ENCODE peak calls at places on chromosomes 13 and 19, in ten cellular contexts. One of them, this sample, is unnamed. For H3K4me1, the result is how much of the 10 kb centered on the place peaks cover.

GRCh38 chr13:36282818-36283432 is 14.7 kb downstream of the CCDC169 start:
- DNase-seq in H9: no peak
- DNase-seq in PC-3: peak
- DNase-seq in OCI-LY7: peak
- DNase-seq in IMR-90: peak
- DNase-seq in fibroblast of lung: peak
- DNase-seq in neural progenitor cell: peak
- DNase-seq in neuronal stem cell: peak
- DNase-seq in GM23338: peak
- DNase-seq in endothelial cell of umbilical vein: peak
- DNase-seq in this sample: peak

GRCh38 chr19:35557539-35558399 is 5.7 kb downstream of the ATP4A start:
- DNase-seq in fibroblast of lung: peak
- DNase-seq in OCI-LY7: peak
- DNase-seq in H9: peak
- DNase-seq in IMR-90: peak
- DNase-seq in PC-3: no peak
- DNase-seq in neuronal stem cell: peak
- DNase-seq in GM23338: peak
- DNase-seq in endothelial cell of umbilical vein: peak
- DNase-seq in neural progenitor cell: peak
- DNase-seq in this sample: peak

GRCh38 chr13:30388401-30389283 is 33.7 kb upstream of the UBE2L5 start:
- DNase-seq in GM23338: peak
- DNase-seq in neural progenitor cell: peak
- DNase-seq in OCI-LY7: no peak
- DNase-seq in fibroblast of lung: no peak
- DNase-seq in H9: no peak
- DNase-seq in endothelial cell of umbilical vein: peak
- DNase-seq in neuronal stem cell: no peak
- DNase-seq in PC-3: peak
- DNase-seq in IMR-90: peak
- DNase-seq in this sample: no peak

GRCh38 chr19:2037676-2038255 is 13.3 kb downstream of the MKNK2 start:
- DNase-seq in neuronal stem cell: no peak
- DNase-seq in endothelial cell of umbilical vein: no peak
- DNase-seq in H9: no peak
- DNase-seq in IMR-90: no peak
- DNase-seq in PC-3: no peak
- DNase-seq in GM23338: no peak
- DNase-seq in OCI-LY7: no peak
- DNase-seq in neural progenitor cell: no peak
- DNase-seq in fibroblast of lung: no peak
- DNase-seq in this sample: peak

GRCh38 chr13:28582225-28582891 is 76.6 kb upstream of the POMP start:
- DNase-seq in OCI-LY7: no peak
- DNase-seq in endothelial cell of umbilical vein: peak
- DNase-seq in PC-3: no peak
- DNase-seq in GM23338: no peak
- DNase-seq in IMR-90: peak
- DNase-seq in fibroblast of lung: no peak
- DNase-seq in H9: no peak
- DNase-seq in neuronal stem cell: no peak
- DNase-seq in neural progenitor cell: no peak
- DNase-seq in this sample: no peak

GRCh38 chr19:2235396-2236284 is 489 bp downstream of the PLEKHJ1 start:
- DNase-seq in PC-3: no peak
- DNase-seq in neuronal stem cell: no peak
- DNase-seq in neural progenitor cell: peak
- DNase-seq in OCI-LY7: peak
- DNase-seq in endothelial cell of umbilical vein: no peak
- DNase-seq in GM23338: peak
- DNase-seq in IMR-90: no peak
- DNase-seq in fibroblast of lung: no peak
- DNase-seq in H9: no peak
- DNase-seq in this sample: peak

GRCh38 chr13:50229935-50230334 is 214.7 kb downstream of the KCNRG start:
- DNase-seq in PC-3: no peak
- DNase-seq in OCI-LY7: no peak
- DNase-seq in endothelial cell of umbilical vein: no peak
- DNase-seq in GM23338: no peak
- DNase-seq in neuronal stem cell: no peak
- DNase-seq in IMR-90: no peak
- DNase-seq in neural progenitor cell: no peak
- DNase-seq in fibroblast of lung: no peak
- DNase-seq in H9: no peak
- DNase-seq in this sample: no peak

GRCh38 chr19:17555480-17555928 is at the start of gene COLGALT1:
- DNase-seq in neuronal stem cell: peak
- DNase-seq in neural progenitor cell: peak
- DNase-seq in fibroblast of lung: peak
- DNase-seq in GM23338: peak
- DNase-seq in endothelial cell of umbilical vein: peak
- DNase-seq in IMR-90: peak
- DNase-seq in OCI-LY7: peak
- DNase-seq in PC-3: peak
- DNase-seq in H9: peak
- DNase-seq in this sample: peak

DNA sequence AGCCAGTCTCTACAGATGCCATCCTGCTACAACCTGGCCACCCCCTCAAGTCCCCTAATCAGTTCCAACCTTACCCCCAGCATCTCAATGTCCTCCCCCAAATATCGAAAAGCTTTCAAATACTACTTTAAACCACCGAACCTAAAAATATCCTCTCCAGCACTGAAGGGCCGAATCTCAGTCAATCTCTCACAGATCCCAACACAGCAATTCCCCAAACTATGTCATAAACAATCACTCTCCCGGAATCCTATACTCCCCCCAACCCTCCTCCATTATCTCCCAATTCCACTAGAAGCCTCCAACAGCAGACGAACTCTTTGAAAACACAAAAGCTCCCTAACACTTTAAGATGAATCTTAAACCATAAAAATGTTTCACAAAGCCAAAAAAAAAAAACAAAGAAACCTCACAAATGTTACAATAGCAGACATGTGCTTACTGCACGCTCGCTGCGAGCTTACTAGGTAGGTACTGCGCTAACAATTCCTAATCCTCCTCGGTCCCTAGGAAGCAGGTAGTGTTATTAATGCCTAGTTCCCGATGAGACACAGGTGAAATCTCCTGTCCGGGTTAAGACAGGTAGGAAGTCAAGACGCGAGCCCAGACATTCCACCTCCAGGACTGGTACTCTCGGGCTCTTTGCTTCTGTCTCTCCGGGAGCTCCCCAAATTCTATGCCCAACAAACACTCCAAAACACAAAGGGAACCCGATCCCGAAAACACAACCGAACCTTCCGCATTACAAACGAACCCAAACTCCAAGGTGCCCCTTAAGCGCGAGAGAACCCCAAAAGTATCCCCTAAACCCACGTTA is 14.2 kb downstream of the FBXO46 start:
- DNase-seq in H9: no peak
- DNase-seq in neural progenitor cell: peak
- DNase-seq in fibroblast of lung: no peak
- DNase-seq in neuronal stem cell: no peak
- DNase-seq in endothelial cell of umbilical vein: peak
- DNase-seq in IMR-90: no peak
- DNase-seq in PC-3: peak
- DNase-seq in OCI-LY7: peak
- DNase-seq in GM23338: peak
- DNase-seq in this sample: peak
- H2AFZ ChIP-seq in H9: no peak
- H2AFZ ChIP-seq in neural progenitor cell: peak
- H2AFZ ChIP-seq in fibroblast of lung: peak
- H2AFZ ChIP-seq in neuronal stem cell: peak
- H2AFZ ChIP-seq in endothelial cell of umbilical vein: peak
- H2AFZ ChIP-seq in IMR-90: peak
- H2AFZ ChIP-seq in PC-3: peak
- H2AFZ ChIP-seq in OCI-LY7: peak
- H2AFZ ChIP-seq in GM23338: no peak
- H2AFZ ChIP-seq in this sample: peak

GRCh38 chr13:75405976-75406703 is 75.8 kb downstream of the TBC1D4 start:
- DNase-seq in PC-3: no peak
- DNase-seq in neuronal stem cell: peak
- DNase-seq in endothelial cell of umbilical vein: no peak
- DNase-seq in GM23338: no peak
- DNase-seq in OCI-LY7: no peak
- DNase-seq in H9: no peak
- DNase-seq in fibroblast of lung: no peak
- DNase-seq in IMR-90: no peak
- DNase-seq in neural progenitor cell: peak
- DNase-seq in this sample: no peak

GRCh38 chr13:75407473-75407872 is 74.5 kb downstream of the TBC1D4 start:
- DNase-seq in H9: no peak
- DNase-seq in OCI-LY7: no peak
- DNase-seq in neural progenitor cell: no peak
- DNase-seq in neuronal stem cell: no peak
- DNase-seq in fibroblast of lung: no peak
- DNase-seq in GM23338: no peak
- DNase-seq in PC-3: no peak
- DNase-seq in endothelial cell of umbilical vein: no peak
- DNase-seq in IMR-90: no peak
- DNase-seq in this sample: no peak

GRCh38 chr13:75407998-75408397 is 74.0 kb downstream of the TBC1D4 start:
- DNase-seq in OCI-LY7: no peak
- DNase-seq in H9: no peak
- DNase-seq in PC-3: no peak
- DNase-seq in fibroblast of lung: no peak
- DNase-seq in GM23338: no peak
- DNase-seq in endothelial cell of umbilical vein: no peak
- DNase-seq in neuronal stem cell: no peak
- DNase-seq in IMR-90: no peak
- DNase-seq in neural progenitor cell: no peak
- DNase-seq in this sample: no peak

GRCh38 chr13:75402787-75403186 is 79.2 kb downstream of the TBC1D4 start:
- DNase-seq in OCI-LY7: no peak
- DNase-seq in neural progenitor cell: peak
- DNase-seq in fibroblast of lung: no peak
- DNase-seq in GM23338: no peak
- DNase-seq in neuronal stem cell: no peak
- DNase-seq in PC-3: no peak
- DNase-seq in IMR-90: no peak
- DNase-seq in endothelial cell of umbilical vein: no peak
- DNase-seq in H9: no peak
- DNase-seq in this sample: no peak

GRCh38 chr13:75404721-75405120 is 77.2 kb downstream of the TBC1D4 start:
- DNase-seq in IMR-90: no peak
- DNase-seq in GM23338: no peak
- DNase-seq in endothelial cell of umbilical vein: no peak
- DNase-seq in neural progenitor cell: no peak
- DNase-seq in OCI-LY7: no peak
- DNase-seq in H9: no peak
- DNase-seq in PC-3: no peak
- DNase-seq in fibroblast of lung: no peak
- DNase-seq in neuronal stem cell: no peak
- DNase-seq in this sample: no peak
- H3K4me1 ChIP-seq in IMR-90: under half
- H3K4me1 ChIP-seq in GM23338: under half
- H3K4me1 ChIP-seq in endothelial cell of umbilical vein: under half
- H3K4me1 ChIP-seq in neural progenitor cell: under half
- H3K4me1 ChIP-seq in OCI-LY7: half or more
- H3K4me1 ChIP-seq in H9: under half
- H3K4me1 ChIP-seq in PC-3: under half
- H3K4me1 ChIP-seq in fibroblast of lung: under half
- H3K4me1 ChIP-seq in neuronal stem cell: under half
- H3K4me1 ChIP-seq in this sample: under half

DNA sequence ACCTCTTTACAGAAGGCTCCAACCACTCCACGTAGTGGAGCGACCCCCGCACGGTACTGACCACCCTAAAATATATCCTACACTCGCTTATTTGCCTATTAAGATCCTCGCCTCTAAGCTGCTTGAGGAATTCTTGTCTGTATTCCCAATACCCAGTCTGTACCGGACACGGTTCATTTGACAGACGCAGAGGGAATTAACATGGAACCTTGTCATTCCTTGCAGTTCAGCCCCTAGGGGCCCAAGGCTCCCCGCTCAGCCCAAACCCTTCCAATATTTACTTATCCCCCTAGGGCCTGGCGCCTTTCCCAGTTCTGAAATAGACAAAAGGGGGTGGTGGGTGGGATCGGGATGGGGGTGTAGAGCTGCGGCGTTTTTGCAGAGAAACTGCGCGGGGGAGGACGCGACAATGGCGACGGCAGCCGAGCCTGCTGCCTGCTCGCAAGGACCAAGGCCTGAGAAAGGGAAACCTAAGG is 638 bp downstream of the AKAP8L start:
- DNase-seq in neuronal stem cell: no peak
- DNase-seq in fibroblast of lung: peak
- DNase-seq in PC-3: peak
- DNase-seq in OCI-LY7: no peak
- DNase-seq in IMR-90: no peak
- DNase-seq in H9: no peak
- DNase-seq in GM23338: no peak
- DNase-seq in endothelial cell of umbilical vein: no peak
- DNase-seq in neural progenitor cell: peak
- DNase-seq in this sample: peak
- H2AFZ ChIP-seq in neuronal stem cell: peak
- H2AFZ ChIP-seq in fibroblast of lung: peak
- H2AFZ ChIP-seq in PC-3: peak
- H2AFZ ChIP-seq in OCI-LY7: peak
- H2AFZ ChIP-seq in IMR-90: peak
- H2AFZ ChIP-seq in H9: no peak
- H2AFZ ChIP-seq in GM23338: peak
- H2AFZ ChIP-seq in endothelial cell of umbilical vein: peak
- H2AFZ ChIP-seq in neural progenitor cell: no peak
- H2AFZ ChIP-seq in this sample: peak

GRCh38 chr13:25688524-25688923 is 316.8 kb downstream of the ATP8A2 start:
- DNase-seq in GM23338: no peak
- DNase-seq in PC-3: no peak
- DNase-seq in H9: no peak
- DNase-seq in neural progenitor cell: no peak
- DNase-seq in OCI-LY7: no peak
- DNase-seq in IMR-90: no peak
- DNase-seq in neuronal stem cell: no peak
- DNase-seq in fibroblast of lung: no peak
- DNase-seq in endothelial cell of umbilical vein: no peak
- DNase-seq in this sample: no peak

GRCh38 chr13:25689539-25689938 is 317.8 kb downstream of the ATP8A2 start:
- DNase-seq in neural progenitor cell: no peak
- DNase-seq in IMR-90: no peak
- DNase-seq in OCI-LY7: no peak
- DNase-seq in neuronal stem cell: no peak
- DNase-seq in GM23338: no peak
- DNase-seq in endothelial cell of umbilical vein: no peak
- DNase-seq in H9: no peak
- DNase-seq in PC-3: no peak
- DNase-seq in fibroblast of lung: no peak
- DNase-seq in this sample: no peak

GRCh38 chr13:25690582-25690981 is 318.8 kb downstream of the ATP8A2 start:
- DNase-seq in endothelial cell of umbilical vein: no peak
- DNase-seq in IMR-90: no peak
- DNase-seq in PC-3: no peak
- DNase-seq in neuronal stem cell: no peak
- DNase-seq in GM23338: no peak
- DNase-seq in fibroblast of lung: no peak
- DNase-seq in H9: no peak
- DNase-seq in neural progenitor cell: no peak
- DNase-seq in OCI-LY7: no peak
- DNase-seq in this sample: no peak

GRCh38 chr13:25686831-25687495 is 315.2 kb downstream of the ATP8A2 start:
- DNase-seq in endothelial cell of umbilical vein: no peak
- DNase-seq in H9: no peak
- DNase-seq in fibroblast of lung: no peak
- DNase-seq in OCI-LY7: no peak
- DNase-seq in GM23338: no peak
- DNase-seq in neuronal stem cell: no peak
- DNase-seq in PC-3: no peak
- DNase-seq in IMR-90: no peak
- DNase-seq in neural progenitor cell: no peak
- DNase-seq in this sample: no peak

DNA sequence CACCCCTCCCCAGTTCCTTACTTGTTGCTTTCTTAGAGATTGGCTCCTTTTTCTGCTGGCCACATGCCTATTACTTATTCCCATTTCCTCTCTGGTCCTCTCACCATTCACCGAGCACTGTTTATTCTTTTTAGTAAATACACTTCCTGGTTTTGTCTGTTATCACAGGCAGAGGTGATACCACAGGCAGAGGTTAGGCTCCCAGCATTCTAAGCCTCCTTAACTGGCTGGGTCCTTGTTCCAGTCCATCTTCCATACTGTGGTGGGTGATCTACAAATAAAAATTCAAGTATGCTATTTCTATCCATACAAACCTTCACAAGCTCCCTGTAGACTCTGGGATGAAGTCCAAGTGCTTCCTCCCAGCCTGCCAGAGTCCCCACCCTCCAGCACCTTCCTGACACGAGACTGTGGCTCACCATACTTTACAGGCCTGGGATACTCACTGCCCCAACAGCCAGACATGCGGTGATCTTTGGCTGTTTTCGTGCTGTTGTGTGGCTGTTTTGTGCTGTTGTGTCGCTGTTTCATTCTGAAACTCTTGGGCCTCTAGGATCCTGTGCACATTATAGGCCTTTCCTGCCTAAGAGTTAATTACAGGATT is 315.9 kb downstream of the ATP8A2 start:
- DNase-seq in GM23338: no peak
- DNase-seq in neural progenitor cell: no peak
- DNase-seq in PC-3: no peak
- DNase-seq in OCI-LY7: no peak
- DNase-seq in IMR-90: no peak
- DNase-seq in H9: no peak
- DNase-seq in neuronal stem cell: no peak
- DNase-seq in fibroblast of lung: peak
- DNase-seq in endothelial cell of umbilical vein: peak
- DNase-seq in this sample: no peak
- H3K4me1 ChIP-seq in GM23338: under half
- H3K4me1 ChIP-seq in neural progenitor cell: under half
- H3K4me1 ChIP-seq in PC-3: under half
- H3K4me1 ChIP-seq in OCI-LY7: under half
- H3K4me1 ChIP-seq in IMR-90: under half
- H3K4me1 ChIP-seq in H9: under half
- H3K4me1 ChIP-seq in neuronal stem cell: under half
- H3K4me1 ChIP-seq in fibroblast of lung: under half
- H3K4me1 ChIP-seq in endothelial cell of umbilical vein: under half
- H3K4me1 ChIP-seq in this sample: under half